ENCODE peak calls at places on chromosomes 6 and 20, in five cellular contexts. Y is Caki2, X is fibroblast of mammary gland, W is HTR-8/SVneo, U is COR-L47. I is an unnamed sample.

GRCh38 chr6:161198176-161198575 is 75.7 kb downstream of the AGPAT4 start:
- DNase-seq in Y (no peak), U (no peak), W (no peak), X (peak; percentile 71), I (no peak)

GRCh38 chr6:168193816-168194701 is 115.0 kb upstream of the FRMD1 start:
- DNase-seq in Y (no peak), X (no peak), U (no peak), W (no peak), I (peak; percentile 82)

GRCh38 chr6:165937564-165938358 is 229.9 kb downstream of the TBXT start:
- DNase-seq in U (no peak), Y (no peak), X (no peak), W (no peak), I (no peak)

GRCh38 chr20:34569598-34569997 is 11.1 kb downstream of the MAP1LC3A start:
- DNase-seq in U (no peak), W (no peak), Y (no peak), X (no peak), I (no peak)

GRCh38 chr20:3843490-3843889 is 3.1 kb upstream of the MAVS start:
- DNase-seq in W (peak; percentile 89), Y (peak; percentile 51), U (no peak), X (peak; percentile 92), I (no peak)

GRCh38 chr6:67544851-67545452 is 1090.1 kb upstream of the ADGRB3 start:
- DNase-seq in U (no peak), X (peak; percentile 12), Y (peak; percentile 13), W (no peak), I (no peak)

GRCh38 chr6:125797120-125797933 is 6.6 kb downstream of the NCOA7 start:
- DNase-seq in U (no peak), X (no peak), Y (no peak), W (no peak), I (no peak)

GRCh38 chr6:135170238-135170637 is 10.9 kb upstream of the MYB start:
- DNase-seq in U (no peak), W (no peak), Y (no peak), X (no peak), I (no peak)

GRCh38 chr6:140846518-140847277 is 1286.0 kb upstream of the GJE1 start:
- DNase-seq in U (no peak), X (peak; percentile 87), Y (no peak), W (no peak), I (no peak)

GRCh38 chr6:12957321-12958051 is 240.9 kb downstream of the PHACTR1 start:
- DNase-seq in Y (no peak), W (peak; percentile 36), X (peak; percentile 69), U (peak; percentile 43), I (no peak)

GRCh38 chr6:134517145-134517658 is 199.3 kb upstream of the SGK1 start:
- DNase-seq in X (peak; percentile 94), Y (no peak), U (no peak), W (peak; percentile 51), I (no peak)

GRCh38 chr6:14450133-14451040 is 332.8 kb downstream of the CD83 start:
- DNase-seq in X (no peak), U (peak; percentile 96), Y (no peak), W (no peak), I (no peak)

GRCh38 chr6:166488081-166488685 is 98.3 kb downstream of the RAMACL start:
- DNase-seq in X (peak; percentile 10), Y (no peak), U (no peak), W (no peak), I (no peak)

GRCh38 chr6:4781967-4782537 is 5.8 kb downstream of the CDYL start:
- DNase-seq in U (no peak), Y (no peak), X (no peak), W (no peak), I (no peak)

GRCh38 chr20:51712501-51713212 is 55.5 kb downstream of the ATP9A start:
- DNase-seq in Y (peak; percentile 37), U (no peak), W (peak; percentile 90), X (peak; percentile 30), I (peak; percentile 52)

GRCh38 chr20:50815162-50815989 is 20.5 kb downstream of the BCAS4 start:
- DNase-seq in X (peak; percentile 38), Y (peak; percentile 81), W (no peak), U (no peak), I (no peak)

GRCh38 chr6:140544431-140544830 is 1170.0 kb upstream of the CITED2 start:
- DNase-seq in U (no peak), X (peak; percentile 54), Y (no peak), W (no peak), I (no peak)

GRCh38 chr6:89590133-89590532 is 48.4 kb downstream of the LYRM2 start:
- DNase-seq in X (no peak), W (no peak), U (no peak), Y (no peak), I (no peak)

GRCh38 chr6:138527376-138528092 is 28.2 kb upstream of the NHSL1 start:
- DNase-seq in Y (no peak), W (no peak), U (no peak), X (no peak), I (no peak)

GRCh38 chr6:30754631-30755030 is 10.3 kb upstream of the IER3 start:
- DNase-seq in Y (no peak), U (no peak), W (no peak), X (peak; percentile 71), I (no peak)

GRCh38 chr6:6971369-6971768 is 136.4 kb upstream of the RREB1 start:
- DNase-seq in U (no peak), Y (no peak), X (no peak), W (no peak), I (no peak)

GRCh38 chr6:95387845-95388244 is 189.5 kb upstream of the MANEA start:
- DNase-seq in X (no peak), Y (no peak), W (no peak), U (no peak), I (no peak)

GRCh38 chr20:25408890-25409289 is 1.4 kb downstream of the GINS1 start:
- DNase-seq in X (peak; percentile 20), W (no peak), U (no peak), Y (no peak), I (no peak)

GRCh38 chr6:68054776-68055175 is 580.3 kb upstream of the ADGRB3 start:
- DNase-seq in Y (no peak), U (no peak), W (no peak), X (peak; percentile 2), I (no peak)

I was measured in HuH-7.5.